ENCODE peak calls at places on chromosomes 11 and 22, in four cellular contexts. R is ELR; X is MG63; J is activated naive CD4-positive, alpha-beta T cell. U is an unnamed sample.

GRCh38 chr11:122170815-122171475 is 54.9 kb upstream of the BLID start:
- DNase-seq in R (peak), X (peak), J (no peak), U (peak)

GRCh38 chr11:119066481-119066880 is 1.1 kb upstream of the VPS11 start:
- DNase-seq in J (no peak), R (no peak), X (no peak), U (no peak)

GRCh38 chr11:104529916-104530315 is 366.0 kb upstream of the PDGFD start:
- DNase-seq in J (no peak), X (no peak), R (no peak), U (peak)

GRCh38 chr11:14638561-14638960 is 5.0 kb upstream of the PDE3B start:
- DNase-seq in J (no peak), R (no peak), X (no peak), U (peak)

GRCh38 chr11:12139144-12139881 is 28.9 kb downstream of the MICAL2 start:
- DNase-seq in J (no peak), R (peak), X (peak), U (peak)

GRCh38 chr22:48218889-48219420 is 1456.5 kb downstream of the TBC1D22A start:
- DNase-seq in X (no peak), J (no peak), R (no peak), U (no peak)

GRCh38 chr11:78694152-78694551 is 119.5 kb upstream of the NARS2 start:
- DNase-seq in J (no peak), X (no peak), R (no peak), U (no peak)

GRCh38 chr22:25085930-25086901 is 113.4 kb upstream of the CRYBB3 start:
- DNase-seq in J (no peak), R (no peak), X (no peak), U (no peak)

GRCh38 chr22:39723899-39724351 is 153.4 kb downstream of the CACNA1I start:
- DNase-seq in X (peak), R (peak), J (no peak), U (peak)

GRCh38 chr22:40634119-40634903 is 2.2 kb downstream of the MRTFA start:
- DNase-seq in R (no peak), X (no peak), J (no peak), U (no peak)

GRCh38 chr22:46770726-46771125 is 8.3 kb downstream of the TBC1D22A start:
- DNase-seq in R (no peak), J (no peak), X (no peak), U (no peak)

GRCh38 chr11:32358729-32359128 is 76.6 kb downstream of the WT1 start:
- DNase-seq in J (no peak), X (no peak), R (no peak), U (peak)

GRCh38 chr11:43576834-43577521 is 103.6 kb upstream of the HSD17B12 start:
- DNase-seq in R (peak), X (peak), J (no peak), U (peak)

GRCh38 chr11:100876826-100877545 is 189.9 kb downstream of the ARHGAP42 start:
- DNase-seq in J (no peak), R (peak), X (peak), U (peak)

GRCh38 chr11:101583180-101584128 is at the start of gene TRPC6:
- DNase-seq in J (no peak), X (peak), R (peak), U (no peak)

GRCh38 chr11:79198898-79199250 is 242.0 kb downstream of the TENM4 start:
- DNase-seq in J (no peak), X (no peak), R (peak), U (peak)

GRCh38 chr11:64081663-64082442 is 46.1 kb downstream of the FLRT1 start:
- DNase-seq in R (no peak), X (no peak), J (no peak), U (no peak)

U was measured in amniotic epithelial cell.